ENCODE peak calls at places on chromosomes 12 and 14, in nine cellular contexts. K is retinal pigment epithelial cell, W is fibroblast of lung, F is A549, G is HCT116, L is ascending aorta, Z is transverse colon, T is mucosa of descending colon, S is heart left ventricle. Y is an unnamed sample.

GRCh38 chr14:85421166-85421877 is 108.6 kb upstream of the FLRT2 start:
- DNase-seq in K (peak), W (peak), F (no peak), G (no peak), L (no peak), Z (no peak), T (no peak), S (no peak), Y (peak)

GRCh38 chr12:75020068-75020557 is 189.5 kb downstream of the KCNC2 start:
- DNase-seq in K (no peak), W (peak), F (no peak), G (peak), L (no peak), Z (no peak), T (no peak), S (no peak), Y (peak)

GRCh38 chr14:69151458-69152180 is 1.3 kb downstream of the DCAF5 start:
- DNase-seq in K (no peak), W (peak), F (peak), G (peak), L (peak), Z (peak), T (peak), S (peak), Y (peak)

GRCh38 chr14:34233619-34234018 is 228.4 kb downstream of the SPTSSA start:
- DNase-seq in K (no peak), W (no peak), F (no peak), G (no peak), L (no peak), Z (no peak), T (no peak), S (no peak), Y (no peak)

GRCh38 chr14:61267336-61267735 is 13.8 kb downstream of the TMEM30B start:
- DNase-seq in K (no peak), W (no peak), F (no peak), G (no peak), L (no peak), Z (no peak), T (no peak), S (no peak), Y (no peak)

GRCh38 chr12:119307747-119308146 is 26.8 kb upstream of the CCDC60 start:
- DNase-seq in K (no peak), W (no peak), F (no peak), G (no peak), L (no peak), Z (no peak), T (no peak), S (no peak), Y (no peak)

GRCh38 chr14:68897559-68898160 is 81.4 kb downstream of the ACTN1 start:
- DNase-seq in K (no peak), W (no peak), F (no peak), G (no peak), L (no peak), Z (no peak), T (no peak), S (peak), Y (no peak)

GRCh38 chr12:53180931-53181645 is 363 bp upstream of the CSAD start:
- DNase-seq in K (no peak), W (peak), F (peak), G (peak), L (peak), Z (peak), T (peak), S (peak), Y (peak)

GRCh38 chr14:59337151-59337611 is 128.0 kb downstream of the GPR135 start:
- DNase-seq in K (no peak), W (peak), F (no peak), G (no peak), L (peak), Z (peak), T (peak), S (peak), Y (peak)

GRCh38 chr14:91369628-91370445 is 47.8 kb downstream of the CCDC88C start:
- DNase-seq in K (no peak), W (no peak), F (no peak), G (no peak), L (no peak), Z (no peak), T (no peak), S (no peak), Y (no peak)
- H3K4me3 ChIP-seq in K (no peak), W (no peak), F (no peak), G (no peak), L (no peak), Z (no peak), T (no peak), S (no peak), Y (no peak)

GRCh38 chr12:7259060-7259459 is 44.8 kb upstream of the ACSM4 start:
- DNase-seq in K (no peak), W (no peak), F (no peak), G (no peak), L (no peak), Z (no peak), T (no peak), S (no peak), Y (no peak)
- TF ChIP-seq CTCF in K (no peak), W (no peak), F (no peak), G (no peak), L (no peak), Z (no peak), T (no peak), S (no peak), Y (no peak)

DNA sequence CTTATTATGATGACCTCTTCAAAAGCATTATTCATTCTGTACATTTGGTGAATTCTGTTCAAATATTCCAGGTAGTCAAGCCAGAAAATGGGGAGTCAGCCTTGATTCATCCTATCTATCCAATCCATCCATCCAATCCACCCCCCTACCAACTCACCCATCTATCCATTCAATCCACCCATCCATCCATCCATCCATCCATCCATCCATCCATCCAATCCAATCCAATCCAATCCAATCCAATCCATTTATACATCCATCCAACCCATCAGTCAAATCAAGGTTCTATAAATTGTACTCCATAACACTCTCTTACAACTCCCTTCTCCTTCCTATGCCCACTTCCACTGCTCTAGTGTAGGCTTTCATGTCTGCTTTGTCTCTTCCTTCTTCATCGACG is 35.8 kb upstream of the GRIP1 start:
- DNase-seq in K (no peak), W (no peak), F (no peak), G (no peak), L (no peak), Z (no peak), T (no peak), S (no peak), Y (no peak)
- H3K4me3 ChIP-seq in K (no peak), W (no peak), F (no peak), G (no peak), L (no peak), Z (no peak), T (no peak), S (no peak), Y (no peak)

GRCh38 chr12:16121953-16122352 is 155.5 kb downstream of the SLC15A5 start:
- DNase-seq in K (no peak), W (no peak), F (no peak), G (no peak), L (no peak), Z (no peak), T (no peak), S (no peak), Y (no peak)
- TF ChIP-seq CTCF in K (no peak), W (no peak), F (no peak), G (no peak), L (no peak), Z (no peak), T (no peak), S (no peak), Y (no peak)

Y was measured in fibroblast of mammary gland.